ENCODE peak calls at places on chromosomes 13 and 19, in four cellular contexts. B is pancreas, N is K562, L is HL-60. V is an unnamed sample.

GRCh38 chr13:30918662-30919405 is 12.8 kb downstream of the MEDAG start:
- DNase-seq in B (no peak), N (no peak), L (no peak), V (no peak)

GRCh38 chr19:13872695-13873389 is 4.1 kb upstream of the NANOS3 start:
- DNase-seq in N (peak; percentile 82), B (peak; percentile 46), L (peak; percentile 21), V (no peak)

GRCh38 chr19:4693471-4694121 is 23.5 kb upstream of the MYDGF start:
- DNase-seq in N (no peak), B (no peak), L (no peak), V (no peak)

GRCh38 chr19:18392417-18392816 is 5.0 kb downstream of the LRRC25 start:
- DNase-seq in N (peak; percentile 65), L (peak; percentile 89), B (no peak), V (no peak)

GRCh38 chr13:20388184-20388583 is 137.5 kb downstream of the CRYL1 start:
- DNase-seq in L (no peak), N (no peak), B (no peak), V (no peak)

GRCh38 chr13:50636007-50636704 is 207.3 kb downstream of the DLEU7 start:
- DNase-seq in N (no peak), B (no peak), L (peak; percentile 66), V (no peak)

GRCh38 chr19:45505151-45505995 is 1.9 kb upstream of the VASP start:
- DNase-seq in L (no peak), N (peak; percentile 36), B (no peak), V (no peak)

GRCh38 chr13:44906230-44906629 is 83.0 kb downstream of the NUFIP1 start:
- DNase-seq in L (no peak), N (no peak), B (no peak), V (no peak)

GRCh38 chr19:33441277-33441699 is 67.8 kb downstream of the CEBPG start:
- DNase-seq in B (no peak), L (no peak), N (no peak), V (no peak)

GRCh38 chr13:113045214-113046007 is 60.2 kb upstream of the F7 start:
- DNase-seq in L (no peak), B (no peak), N (no peak), V (no peak)

GRCh38 chr19:51696606-51697005 is 3.5 kb downstream of the SPACA6 start:
- DNase-seq in N (no peak), B (no peak), L (no peak), V (no peak)

GRCh38 chr13:41864658-41865057 is 96.3 kb downstream of the VWA8 start:
- DNase-seq in N (no peak), L (peak; percentile 88), B (no peak), V (no peak)

GRCh38 chr13:39106216-39106995 is 68.2 kb downstream of the NHLRC3 start:
- DNase-seq in N (no peak), L (no peak), B (no peak), V (no peak)

GRCh38 chr19:51368366-51369282 is at the start of gene CLDND2:
- DNase-seq in N (peak; percentile 50), L (peak; percentile 83), B (no peak), V (no peak)

GRCh38 chr13:112131081-112131739 is 64.3 kb downstream of the SOX1 start:
- DNase-seq in L (no peak), N (no peak), B (no peak), V (no peak)

GRCh38 chr19:48329167-48329891 is 4.0 kb downstream of the EMP3 start:
- DNase-seq in N (peak; percentile 69), B (no peak), L (peak; percentile 45), V (no peak)

GRCh38 chr19:14558370-14559066 is 13.3 kb downstream of the NDUFB7 start:
- DNase-seq in N (no peak), L (no peak), B (no peak), V (no peak)

GRCh38 chr13:98252931-98253470 is 75.9 kb upstream of the RNF113B start:
- DNase-seq in N (no peak), L (no peak), B (no peak), V (no peak)

GRCh38 chr13:42048625-42049453 is at the start of gene DGKH:
- DNase-seq in L (peak; percentile 72), N (peak; percentile 73), B (peak; percentile 89), V (no peak)

GRCh38 chr13:106349080-106349841 is 186.2 kb downstream of the EFNB2 start:
- DNase-seq in B (no peak), N (no peak), L (no peak), V (no peak)

GRCh38 chr13:40666905-40667621 is 622 bp upstream of the FOXO1 start:
- DNase-seq in L (peak; percentile 45), N (peak; percentile 50), B (peak; percentile 55), V (no peak)

GRCh38 chr13:114015111-114015551 is 41.3 kb upstream of the C13orf46 start:
- DNase-seq in B (no peak), N (no peak), L (no peak), V (no peak)

GRCh38 chr13:95530178-95530577 is 22.3 kb upstream of the CLDN10 start:
- DNase-seq in N (no peak), B (peak; percentile 76), L (peak; percentile 88), V (no peak)

GRCh38 chr13:43003010-43003409 is 11.0 kb upstream of the EPSTI1 start:
- DNase-seq in B (no peak), N (no peak), L (no peak), V (no peak)

GRCh38 chr13:46668302-46668720 is 115.3 kb downstream of the LRCH1 start:
- DNase-seq in N (no peak), L (peak; percentile 20), B (peak; percentile 37), V (peak; percentile 76)

GRCh38 chr13:51158923-51159322 is 47.8 kb upstream of the C13orf42 start:
- DNase-seq in B (no peak), N (no peak), L (no peak), V (no peak)

DNA sequence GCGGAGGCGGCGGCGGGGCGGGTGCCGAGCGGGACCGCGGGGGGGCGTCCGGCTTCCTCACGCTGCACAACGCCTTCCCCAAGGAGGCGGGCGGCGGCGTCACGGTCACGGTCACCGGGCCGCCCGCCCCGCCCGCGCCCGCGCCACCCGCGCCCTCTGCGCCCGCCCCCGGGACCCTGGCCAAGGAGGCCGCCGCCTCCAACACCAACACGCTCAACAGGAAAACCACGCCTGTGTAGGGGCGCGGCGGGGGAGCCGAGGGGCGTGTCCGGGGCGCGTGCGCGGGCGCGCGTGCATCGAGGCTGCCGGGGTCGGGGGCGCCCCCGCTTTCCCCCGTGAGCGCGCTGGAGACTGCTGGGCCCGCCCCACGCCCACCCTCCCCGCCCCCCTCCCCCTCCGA is 8.8 kb upstream of the CACNG6 start:
- DNase-seq in N (no peak), L (no peak), B (no peak), V (no peak)
- H3K4me3 ChIP-seq in N (no peak overlapping the region), L (no peak overlapping the region), B (no peak overlapping the region), V (peak overlapping the region; percentile 4)

GRCh38 chr19:1445185-1445931 is 4.6 kb upstream of the APC2 start:
- DNase-seq in N (peak; percentile 87), B (no peak), L (peak; percentile 50), V (no peak)
- H3K27ac ChIP-seq in N (peak overlapping the region; percentile 47), B (no peak overlapping the region), L (no peak overlapping the region), V (no peak overlapping the region)

GRCh38 chr19:30132312-30133075 is 190.5 kb downstream of the URI1 start:
- DNase-seq in B (no peak), N (peak; percentile 6), L (no peak), V (no peak)
- TF ChIP-seq CTCF in B (no peak), N (peak; percentile 38), L (no peak), V (no peak)

GRCh38 chr19:1154731-1155351 is 19.2 kb downstream of the SBNO2 start:
- DNase-seq in B (peak; percentile 65), L (peak; percentile 87), N (no peak), V (peak; percentile 60)
- H3K4me3 ChIP-seq in B (no peak overlapping the region), L (peak overlapping the region; percentile 24), N (no peak overlapping the region), V (peak overlapping the region; percentile 38)

DNA sequence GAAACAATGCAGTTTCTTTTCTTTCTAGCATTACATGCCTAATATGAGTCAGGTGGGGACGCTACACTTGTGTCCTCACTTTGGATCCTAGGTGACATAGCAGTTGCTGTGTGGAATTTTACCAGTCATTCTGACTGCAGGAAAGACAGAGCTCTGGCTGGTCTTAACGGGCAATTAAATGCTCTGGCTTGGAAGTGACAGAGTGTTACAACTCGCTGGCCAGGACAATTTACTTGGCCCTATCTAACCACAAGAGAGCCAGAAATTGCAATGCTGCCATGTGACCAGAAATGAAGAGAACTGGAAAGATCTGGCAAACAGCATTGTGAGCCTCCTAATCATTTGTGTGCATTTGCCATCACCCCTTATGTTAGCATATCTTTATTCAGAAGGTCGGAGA is 351.1 kb downstream of the DCT start:
- DNase-seq in B (no peak), N (no peak), L (no peak), V (no peak)
- H3K27ac ChIP-seq in B (no peak overlapping the region), N (no peak overlapping the region), L (no peak overlapping the region), V (no peak overlapping the region)

DNA sequence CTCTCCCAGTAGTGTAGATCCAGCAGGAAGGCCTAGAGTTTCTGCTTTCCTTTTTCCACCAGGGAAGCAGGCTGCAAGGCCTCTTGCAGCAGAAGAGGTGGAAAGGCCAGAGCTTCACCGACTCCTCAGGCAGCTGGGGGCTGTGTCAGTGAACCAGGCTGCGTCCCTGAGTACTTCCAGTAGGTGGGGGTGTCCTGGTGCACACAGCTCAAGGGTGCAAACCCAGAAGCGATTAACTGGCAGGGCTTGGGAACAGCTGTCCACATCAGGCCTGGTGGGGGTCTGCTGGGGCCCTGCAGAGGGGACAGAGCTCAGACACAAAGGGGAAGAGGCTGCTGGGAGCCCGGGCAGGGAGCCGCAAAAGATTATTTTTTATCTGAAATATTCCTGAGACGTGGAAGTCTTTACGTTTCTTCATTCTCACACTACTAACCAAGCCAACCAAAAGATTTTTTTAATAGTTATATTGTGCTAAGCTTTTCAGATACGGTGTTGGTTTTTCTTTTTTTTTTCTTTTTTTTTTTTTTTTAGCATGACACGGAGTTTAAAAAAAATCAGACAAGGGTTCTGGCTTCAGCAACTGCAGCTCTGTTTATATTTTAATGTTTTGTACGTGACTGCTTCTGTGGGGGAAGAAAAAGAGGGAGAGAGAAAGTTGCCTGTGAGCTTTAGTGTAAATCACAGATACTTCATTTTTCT is 11.0 kb downstream of the TSHZ3 start:
- DNase-seq in L (peak; percentile 30), B (no peak), N (peak; percentile 32), V (no peak)
- TF ChIP-seq CTCF in L (peak; percentile 20), B (no peak), N (peak; percentile 59), V (peak; percentile 85)

DNA sequence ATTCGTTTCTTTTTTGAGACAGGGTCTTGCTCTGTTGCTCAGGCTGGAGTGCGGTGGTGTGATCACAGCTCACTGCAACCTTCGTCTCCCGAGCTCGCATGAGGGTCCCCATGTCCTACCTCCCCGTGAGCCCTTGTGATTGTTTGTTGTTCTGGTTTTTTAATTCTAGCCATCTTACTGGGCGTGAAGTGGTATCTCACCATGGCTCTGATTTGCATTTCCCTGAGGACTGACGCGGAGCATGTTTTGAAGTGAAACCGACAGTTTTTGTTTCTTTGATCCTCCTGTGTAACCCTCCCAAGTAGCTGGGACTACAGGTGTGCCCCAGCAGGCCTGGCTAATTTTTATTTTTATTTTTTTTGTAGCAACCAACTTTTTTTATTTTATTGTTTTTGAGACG is 21.7 kb downstream of the GNG7 start:
- DNase-seq in B (no peak), L (no peak), N (no peak), V (no peak)
- H3K4me3 ChIP-seq in B (no peak overlapping the region), L (no peak overlapping the region), N (no peak overlapping the region), V (no peak overlapping the region)

GRCh38 chr13:24263652-24264051 is 45.7 kb upstream of the C1QTNF9 start:
- DNase-seq in B (no peak), L (no peak), N (no peak), V (peak; percentile 32)
- H3K27ac ChIP-seq in B (no peak overlapping the region), L (no peak overlapping the region), N (no peak overlapping the region), V (no peak overlapping the region)

GRCh38 chr19:2221918-2222317 is 14.2 kb downstream of the PLEKHJ1 start:
- DNase-seq in L (no peak), N (no peak), B (no peak), V (no peak)
- TF ChIP-seq CTCF in L (no peak), N (no peak), B (no peak), V (peak; percentile 28)